ENCODE peak calls at places on chromosomes 16 and 17, in four cellular contexts. B, N, I and X are unnamed samples.

GRCh38 chr16:83803811-83804210 is 4.0 kb upstream of the HSBP1 start:
- DNase-seq in B (no peak), N (no peak), I (no peak), X (no peak)

GRCh38 chr17:41920580-41920955 is 1.8 kb upstream of the ACLY start:
- DNase-seq in N (no peak), B (no peak), I (no peak), X (no peak)

GRCh38 chr17:21530311-21530710 is 154.2 kb downstream of the KCNJ12 start:
- DNase-seq in I (no peak), N (no peak), B (no peak), X (no peak)

GRCh38 chr16:27920391-27920891 is 143.1 kb downstream of the GSG1L start:
- DNase-seq in N (peak), B (peak), I (no peak), X (no peak)

GRCh38 chr17:39757176-39757662 is 19.5 kb downstream of the GRB7 start:
- DNase-seq in I (no peak), B (no peak), N (no peak), X (no peak)

GRCh38 chr17:41678907-41679739 is 9.6 kb upstream of the EIF1 start:
- DNase-seq in N (peak), I (no peak), B (peak), X (no peak)

GRCh38 chr17:42337442-42337841 is 49.1 kb downstream of the STAT5A start:
- DNase-seq in B (no peak), N (peak), I (no peak), X (no peak)

GRCh38 chr16:87344931-87345631 is 27.9 kb upstream of the C16orf95 start:
- DNase-seq in B (no peak), I (no peak), N (no peak), X (no peak)

GRCh38 chr16:83400234-83400633 is 407.5 kb upstream of the HSBP1 start:
- DNase-seq in I (no peak), N (no peak), B (no peak), X (no peak)

GRCh38 chr17:43389022-43389947 is 9.5 kb upstream of the ARL4D start:
- DNase-seq in I (peak), B (peak), N (peak), X (peak)

GRCh38 chr17:56896217-56896967 is 17.5 kb downstream of the TRIM25 start:
- DNase-seq in B (no peak), N (no peak), I (no peak), X (no peak)

GRCh38 chr17:6558276-6558675 is 1.9 kb upstream of the PITPNM3 start:
- DNase-seq in I (no peak), B (no peak), N (no peak), X (no peak)

GRCh38 chr17:77696720-77697460 is 261.6 kb upstream of the TNRC6C start:
- DNase-seq in N (no peak), I (no peak), B (no peak), X (no peak)

GRCh38 chr16:17177968-17178880 is 292.5 kb downstream of the XYLT1 start:
- DNase-seq in B (no peak), I (no peak), N (peak), X (no peak)

GRCh38 chr16:12439443-12440232 is 364.0 kb downstream of the CPPED1 start:
- DNase-seq in B (no peak), N (no peak), I (no peak), X (no peak)

GRCh38 chr17:19345067-19345460 is 17.5 kb downstream of the B9D1 start:
- DNase-seq in I (no peak), B (no peak), N (no peak), X (peak)

GRCh38 chr17:77460514-77461046 is 319.8 kb downstream of the SEC14L1 start:
- DNase-seq in I (no peak), B (no peak), N (no peak), X (peak)

GRCh38 chr17:59963738-59964454 is 644 bp downstream of the RNFT1 start:
- DNase-seq in I (peak), B (peak), N (peak), X (peak)

GRCh38 chr17:37446027-37446426 is 39.3 kb downstream of the TADA2A start:
- DNase-seq in I (no peak), N (no peak), B (peak), X (no peak)

GRCh38 chr17:28471531-28472342 is 1.7 kb upstream of the SLC13A2 start:
- DNase-seq in B (no peak), I (no peak), N (no peak), X (peak)

GRCh38 chr16:26645629-26646028 is 421.1 kb upstream of the C16orf82 start:
- DNase-seq in B (peak), N (peak), I (no peak), X (no peak)

GRCh38 chr17:75612906-75613626 is 20.2 kb upstream of the SMIM5 start:
- DNase-seq in N (no peak), I (no peak), B (no peak), X (no peak)

GRCh38 chr16:79379083-79379482 is 221.5 kb downstream of the MAF start:
- DNase-seq in B (no peak), I (peak), N (no peak), X (no peak)

GRCh38 chr17:7781467-7781866 is 52.5 kb upstream of the KDM6B start:
- DNase-seq in I (no peak), N (no peak), B (peak), X (no peak)

GRCh38 chr16:78235168-78235800 is 135.8 kb downstream of the WWOX start:
- DNase-seq in N (peak), B (peak), I (peak), X (no peak)

GRCh38 chr17:77308768-77309726 is 168.3 kb downstream of the SEC14L1 start:
- DNase-seq in B (peak), I (peak), N (peak), X (no peak)

GRCh38 chr17:64291268-64291851 is 28.3 kb upstream of the TEX2 start:
- DNase-seq in I (no peak), B (peak), N (no peak), X (no peak)

GRCh38 chr16:77696149-77696548 is 26.2 kb upstream of the NUDT7 start:
- DNase-seq in B (no peak), I (no peak), N (no peak), X (no peak)

GRCh38 chr16:56848955-56849689 is 15.9 kb upstream of the SLC12A3 start:
- DNase-seq in I (peak), B (peak), N (peak), X (no peak)

GRCh38 chr17:81049372-81049911 is 14.5 kb downstream of the BAIAP2 start:
- DNase-seq in N (no peak), B (peak), I (no peak), X (no peak)

GRCh38 chr17:36036240-36036639 is 18.5 kb upstream of the CCL23 start:
- DNase-seq in B (no peak), I (no peak), N (no peak), X (no peak)

GRCh38 chr17:43226393-43226792 is 2.0 kb downstream of the CCDC200 start:
- DNase-seq in I (no peak), B (no peak), N (no peak), X (no peak)

GRCh38 chr17:55962931-55963378 is 190.3 kb upstream of the ANKFN1 start:
- DNase-seq in N (no peak), B (no peak), I (no peak), X (no peak)

GRCh38 chr17:48989100-48989499 is 8.1 kb upstream of the IGF2BP1 start:
- DNase-seq in I (no peak), B (no peak), N (no peak), X (no peak)

GRCh38 chr16:4944333-4945281 is 7.7 kb upstream of the PPL start:
- DNase-seq in B (peak), N (peak), I (peak), X (peak)